ENCODE peak calls at places on chromosomes 3 and 15, in five cellular contexts. One of them, this sample, is unnamed.

GRCh38 chr15:56537881-56538280 is 72.9 kb upstream of the MNS1 start:
- DNase-seq in H1: no peak
- DNase-seq in neuronal stem cell: no peak
- DNase-seq in mesenchymal stem cell: no peak
- DNase-seq in IMR-90: no peak
- DNase-seq in this sample: no peak

GRCh38 chr15:79169531-79170123 is 79.0 kb upstream of the RASGRF1 start:
- DNase-seq in H1: no peak
- DNase-seq in mesenchymal stem cell: no peak
- DNase-seq in IMR-90: no peak
- DNase-seq in neuronal stem cell: no peak
- DNase-seq in this sample: no peak

GRCh38 chr3:160435095-160435494 is 14.5 kb downstream of the TRIM59 start:
- DNase-seq in H1: no peak
- DNase-seq in neuronal stem cell: no peak
- DNase-seq in mesenchymal stem cell: no peak
- DNase-seq in IMR-90: no peak
- DNase-seq in this sample: no peak

GRCh38 chr3:96466441-96466840 is 348.0 kb upstream of the EPHA6 start:
- DNase-seq in IMR-90: no peak
- DNase-seq in neuronal stem cell: no peak
- DNase-seq in H1: no peak
- DNase-seq in mesenchymal stem cell: peak; percentile 1
- DNase-seq in this sample: no peak

GRCh38 chr3:27681249-27681748 is 40.8 kb downstream of the EOMES start:
- DNase-seq in mesenchymal stem cell: peak; percentile 85
- DNase-seq in IMR-90: peak; percentile 83
- DNase-seq in neuronal stem cell: peak; percentile 50
- DNase-seq in H1: no peak
- DNase-seq in this sample: peak; percentile 50

GRCh38 chr15:56074866-56075265 is 81.5 kb upstream of the NEDD4 start:
- DNase-seq in mesenchymal stem cell: no peak
- DNase-seq in IMR-90: no peak
- DNase-seq in neuronal stem cell: no peak
- DNase-seq in H1: no peak
- DNase-seq in this sample: no peak

GRCh38 chr3:125045194-125045593 is 10.6 kb downstream of the HEG1 start:
- DNase-seq in H1: no peak
- DNase-seq in mesenchymal stem cell: peak; percentile 51
- DNase-seq in IMR-90: no peak
- DNase-seq in neuronal stem cell: no peak
- DNase-seq in this sample: no peak

GRCh38 chr15:96339662-96340347 is 9.3 kb downstream of the NR2F2 start:
- DNase-seq in neuronal stem cell: no peak
- DNase-seq in mesenchymal stem cell: peak; percentile 53
- DNase-seq in H1: no peak
- DNase-seq in IMR-90: no peak
- DNase-seq in this sample: no peak

GRCh38 chr15:85667491-85668424 is 127.0 kb downstream of the KLHL25 start:
- DNase-seq in IMR-90: peak; percentile 99
- DNase-seq in mesenchymal stem cell: peak; percentile 100
- DNase-seq in neuronal stem cell: no peak
- DNase-seq in H1: no peak
- DNase-seq in this sample: no peak

GRCh38 chr3:25885544-25885943 is 95.7 kb downstream of the OXSM start:
- DNase-seq in neuronal stem cell: no peak
- DNase-seq in IMR-90: peak; percentile 45
- DNase-seq in mesenchymal stem cell: no peak
- DNase-seq in H1: no peak
- DNase-seq in this sample: no peak

GRCh38 chr15:29162411-29162810 is 107.2 kb downstream of the NSMCE3 start:
- DNase-seq in IMR-90: no peak
- DNase-seq in H1: no peak
- DNase-seq in mesenchymal stem cell: no peak
- DNase-seq in neuronal stem cell: no peak
- DNase-seq in this sample: no peak

GRCh38 chr15:92631721-92632120 is 23.9 kb downstream of the FAM174B start:
- DNase-seq in mesenchymal stem cell: no peak
- DNase-seq in neuronal stem cell: no peak
- DNase-seq in IMR-90: no peak
- DNase-seq in H1: no peak
- DNase-seq in this sample: no peak

GRCh38 chr15:33360876-33361275 is 50.1 kb downstream of the RYR3 start:
- DNase-seq in IMR-90: no peak
- DNase-seq in mesenchymal stem cell: no peak
- DNase-seq in H1: no peak
- DNase-seq in neuronal stem cell: no peak
- DNase-seq in this sample: no peak

GRCh38 chr15:64146885-64147681 is 4.4 kb upstream of the SNX22 start:
- DNase-seq in H1: no peak
- DNase-seq in mesenchymal stem cell: no peak
- DNase-seq in IMR-90: peak; percentile 49
- DNase-seq in neuronal stem cell: no peak
- DNase-seq in this sample: no peak

GRCh38 chr3:46400846-46401245 is 6.0 kb downstream of the CCR5AS start:
- DNase-seq in mesenchymal stem cell: no peak
- DNase-seq in neuronal stem cell: no peak
- DNase-seq in H1: no peak
- DNase-seq in IMR-90: no peak
- DNase-seq in this sample: no peak

GRCh38 chr15:64897345-64897985 is 14.2 kb upstream of the ANKDD1A start:
- DNase-seq in neuronal stem cell: no peak
- DNase-seq in IMR-90: peak; percentile 75
- DNase-seq in mesenchymal stem cell: peak; percentile 84
- DNase-seq in H1: no peak
- DNase-seq in this sample: no peak

GRCh38 chr3:182565916-182566524 is 227.3 kb upstream of the ATP11B start:
- DNase-seq in IMR-90: no peak
- DNase-seq in neuronal stem cell: no peak
- DNase-seq in H1: no peak
- DNase-seq in mesenchymal stem cell: no peak
- DNase-seq in this sample: no peak

GRCh38 chr3:50542177-50543034 is 25.1 kb downstream of the C3orf18 start:
- DNase-seq in mesenchymal stem cell: peak; percentile 65
- DNase-seq in H1: peak; percentile 94
- DNase-seq in neuronal stem cell: peak; percentile 77
- DNase-seq in IMR-90: peak; percentile 52
- DNase-seq in this sample: peak; percentile 78

GRCh38 chr15:71743861-71744382 is 66.4 kb upstream of the NR2E3 start:
- DNase-seq in neuronal stem cell: peak; percentile 48
- DNase-seq in mesenchymal stem cell: peak; percentile 85
- DNase-seq in H1: peak; percentile 60
- DNase-seq in IMR-90: peak; percentile 69
- DNase-seq in this sample: no peak

GRCh38 chr3:190566043-190566933 is 52.4 kb downstream of the IL1RAP start:
- DNase-seq in neuronal stem cell: no peak
- DNase-seq in mesenchymal stem cell: peak; percentile 100
- DNase-seq in IMR-90: peak; percentile 100
- DNase-seq in H1: no peak
- DNase-seq in this sample: no peak

GRCh38 chr15:52802110-52802509 is 12.0 kb upstream of the ONECUT1 start:
- DNase-seq in neuronal stem cell: no peak
- DNase-seq in H1: no peak
- DNase-seq in mesenchymal stem cell: no peak
- DNase-seq in IMR-90: no peak
- DNase-seq in this sample: no peak

GRCh38 chr3:156677120-156677479 is 2.7 kb downstream of the TIPARP start:
- DNase-seq in H1: no peak
- DNase-seq in mesenchymal stem cell: peak; percentile 48
- DNase-seq in IMR-90: no peak
- DNase-seq in neuronal stem cell: no peak
- DNase-seq in this sample: no peak

GRCh38 chr3:147838650-147839049 is 429.5 kb downstream of the ZIC1 start:
- DNase-seq in mesenchymal stem cell: peak; percentile 6
- DNase-seq in H1: no peak
- DNase-seq in neuronal stem cell: no peak
- DNase-seq in IMR-90: peak; percentile 24
- DNase-seq in this sample: no peak

GRCh38 chr3:27089063-27089462 is 280.1 kb downstream of the NEK10 start:
- DNase-seq in IMR-90: no peak
- DNase-seq in H1: no peak
- DNase-seq in mesenchymal stem cell: no peak
- DNase-seq in neuronal stem cell: no peak
- DNase-seq in this sample: no peak

GRCh38 chr3:13645791-13646637 is 97.1 kb downstream of the FBLN2 start:
- DNase-seq in IMR-90: no peak
- DNase-seq in mesenchymal stem cell: no peak
- DNase-seq in H1: no peak
- DNase-seq in neuronal stem cell: no peak
- DNase-seq in this sample: no peak

GRCh38 chr3:14468621-14468981 is 66.2 kb downstream of the SLC6A6 start:
- DNase-seq in H1: no peak
- DNase-seq in IMR-90: no peak
- DNase-seq in mesenchymal stem cell: no peak
- DNase-seq in neuronal stem cell: no peak
- DNase-seq in this sample: no peak

GRCh38 chr15:100189849-100190248 is 151.9 kb downstream of the ADAMTS17 start:
- DNase-seq in H1: no peak
- DNase-seq in IMR-90: no peak
- DNase-seq in neuronal stem cell: no peak
- DNase-seq in mesenchymal stem cell: no peak
- DNase-seq in this sample: no peak

GRCh38 chr15:91942676-91943417 is 89.3 kb downstream of the SLCO3A1 start:
- DNase-seq in mesenchymal stem cell: peak; percentile 73
- DNase-seq in H1: no peak
- DNase-seq in IMR-90: peak; percentile 89
- DNase-seq in neuronal stem cell: no peak
- DNase-seq in this sample: no peak

GRCh38 chr3:64187065-64187959 is 38.0 kb downstream of the PRICKLE2 start:
- DNase-seq in H1: no peak
- DNase-seq in neuronal stem cell: no peak
- DNase-seq in IMR-90: peak; percentile 99
- DNase-seq in mesenchymal stem cell: peak; percentile 98
- DNase-seq in this sample: no peak

GRCh38 chr3:64190517-64191515 is 34.5 kb downstream of the PRICKLE2 start:
- DNase-seq in mesenchymal stem cell: peak; percentile 97
- DNase-seq in H1: no peak
- DNase-seq in IMR-90: peak; percentile 94
- DNase-seq in neuronal stem cell: no peak
- DNase-seq in this sample: no peak

GRCh38 chr3:64188810-64189560 is 36.3 kb downstream of the PRICKLE2 start:
- DNase-seq in mesenchymal stem cell: peak; percentile 97
- DNase-seq in IMR-90: peak; percentile 97
- DNase-seq in H1: no peak
- DNase-seq in neuronal stem cell: no peak
- DNase-seq in this sample: no peak

GRCh38 chr3:64195786-64196185 is 29.5 kb downstream of the PRICKLE2 start:
- DNase-seq in IMR-90: no peak
- DNase-seq in mesenchymal stem cell: no peak
- DNase-seq in H1: no peak
- DNase-seq in neuronal stem cell: no peak
- DNase-seq in this sample: no peak

DNA sequence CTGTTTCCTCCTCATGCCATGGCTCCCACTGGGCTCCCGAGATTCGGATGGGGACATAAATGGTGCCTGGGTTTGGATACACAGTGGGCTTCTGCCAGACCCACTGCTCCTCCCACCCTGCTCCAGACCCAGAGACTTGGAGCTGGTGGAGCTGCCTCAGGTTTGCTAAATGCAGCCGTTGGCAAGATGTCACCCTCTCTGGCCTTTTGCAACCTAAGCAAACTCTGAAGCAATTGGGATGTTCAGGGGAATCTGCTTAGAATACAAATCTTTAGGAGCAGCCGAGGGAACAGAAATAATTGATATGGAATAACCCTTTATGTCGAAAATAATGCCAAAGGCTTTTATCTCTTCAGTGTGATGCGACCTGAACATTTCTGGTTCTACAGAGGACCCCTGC is 33.4 kb downstream of the PRICKLE2 start:
- DNase-seq in mesenchymal stem cell: no peak
- DNase-seq in neuronal stem cell: no peak
- DNase-seq in H1: no peak
- DNase-seq in IMR-90: no peak
- DNase-seq in this sample: no peak
- H2BK120ac ChIP-seq in mesenchymal stem cell: peak overlapping the region; percentile 71
- H2BK120ac ChIP-seq in neuronal stem cell: no peak overlapping the region
- H2BK120ac ChIP-seq in H1: no peak overlapping the region
- H2BK120ac ChIP-seq in IMR-90: peak overlapping the region; percentile 52
- H2BK120ac ChIP-seq in this sample: no peak overlapping the region

DNA sequence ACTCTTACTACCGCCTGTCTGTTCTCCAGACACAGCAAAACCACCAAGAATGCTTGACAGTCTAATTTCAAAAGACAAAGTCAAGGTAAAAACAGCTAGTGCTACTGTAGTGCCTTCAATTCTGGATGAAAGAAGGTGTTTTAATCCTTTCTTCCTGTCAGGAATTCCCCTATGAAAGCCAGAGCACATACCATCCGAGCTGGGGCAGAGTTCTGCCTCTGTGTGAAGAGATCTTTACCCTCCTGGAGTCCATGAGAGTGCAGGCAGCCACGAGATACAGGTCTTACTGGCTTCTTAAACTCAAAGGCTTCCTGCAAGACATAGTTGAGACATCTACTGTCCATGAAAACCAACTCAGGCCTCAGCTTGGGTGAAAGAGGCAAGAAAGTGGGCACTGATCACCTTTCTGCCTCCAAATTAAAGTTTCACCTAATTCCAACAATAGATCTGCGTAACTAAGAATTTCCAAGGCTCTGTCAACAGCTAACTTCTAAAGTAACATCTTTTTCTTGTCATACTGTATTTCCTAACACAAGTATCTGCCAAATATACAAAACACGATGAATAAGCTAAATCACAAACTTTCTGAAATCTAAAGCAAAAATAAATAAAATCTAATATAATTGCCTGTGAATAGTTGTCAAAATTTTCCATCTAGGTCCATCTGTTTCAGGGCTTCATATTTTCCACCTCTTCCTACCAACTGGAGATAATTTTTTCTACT is 7.5 kb downstream of the CDC25A start:
- DNase-seq in H1: no peak
- DNase-seq in IMR-90: no peak
- DNase-seq in neuronal stem cell: no peak
- DNase-seq in mesenchymal stem cell: no peak
- DNase-seq in this sample: no peak
- H3K14ac ChIP-seq in H1: no peak overlapping the region
- H3K14ac ChIP-seq in IMR-90: no peak overlapping the region
- H3K14ac ChIP-seq in neuronal stem cell: no peak overlapping the region
- H3K14ac ChIP-seq in mesenchymal stem cell: no peak overlapping the region
- H3K14ac ChIP-seq in this sample: no peak overlapping the region

DNA sequence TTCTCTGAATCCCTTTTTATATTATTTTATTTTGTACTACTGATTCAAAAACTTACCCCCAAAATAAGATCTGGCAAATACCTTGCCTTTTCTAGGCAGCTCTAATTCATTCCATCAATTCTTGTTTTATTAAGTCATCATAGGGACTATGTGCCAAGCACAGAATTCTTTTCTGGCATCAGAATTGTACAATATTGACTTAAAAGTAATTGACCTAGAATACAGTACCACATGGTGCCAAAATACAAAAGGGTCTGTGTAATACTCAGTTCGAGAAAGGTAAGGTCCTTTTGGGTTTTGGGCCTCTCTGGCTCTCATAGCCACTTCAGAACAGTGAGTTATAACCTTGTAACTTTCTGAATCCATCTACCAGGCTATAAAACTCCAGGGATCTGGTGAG is 46.2 kb downstream of the KBTBD8 start:
- DNase-seq in H1: no peak
- DNase-seq in neuronal stem cell: no peak
- DNase-seq in IMR-90: peak; percentile 8
- DNase-seq in mesenchymal stem cell: no peak
- DNase-seq in this sample: no peak
- H2BK15ac ChIP-seq in H1: no peak overlapping the region
- H2BK15ac ChIP-seq in neuronal stem cell: no peak overlapping the region
- H2BK15ac ChIP-seq in IMR-90: no peak overlapping the region
- H2BK15ac ChIP-seq in mesenchymal stem cell: no peak overlapping the region
- H2BK15ac ChIP-seq in this sample: no peak overlapping the region

GRCh38 chr3:112643621-112644236 is 2.8 kb upstream of the CCDC80 start:
- DNase-seq in IMR-90: no peak
- DNase-seq in neuronal stem cell: no peak
- DNase-seq in H1: no peak
- DNase-seq in mesenchymal stem cell: no peak
- DNase-seq in this sample: no peak
- H2BK120ac ChIP-seq in IMR-90: peak overlapping the region; percentile 98
- H2BK120ac ChIP-seq in neuronal stem cell: no peak overlapping the region
- H2BK120ac ChIP-seq in H1: no peak overlapping the region
- H2BK120ac ChIP-seq in mesenchymal stem cell: no peak overlapping the region
- H2BK120ac ChIP-seq in this sample: no peak overlapping the region